ENCODE peak calls at places on chromosome 1, in seven cellular contexts. K, W, X, A, G, H and Z are unnamed samples. For H3K9me3, the result is how much of the 10 kb centered on the place peaks cover.

GRCh38 chr1:39845569-39846566 is 37.4 kb downstream of the TRIT1 start:
- DNase-seq in A (peak), X (peak), G (peak), K (peak), W (peak), H (no peak), Z (peak)

GRCh38 chr1:41712081-41712480 is 206.6 kb downstream of the HIVEP3 start:
- DNase-seq in G (no peak), A (peak), W (no peak), X (no peak), H (no peak), K (no peak), Z (no peak)

GRCh38 chr1:170285027-170285426 is 139.3 kb downstream of the NTMT2 start:
- DNase-seq in A (no peak), W (no peak), G (no peak), X (no peak), H (peak), K (no peak), Z (no peak)

GRCh38 chr1:2570261-2570794 is 14.2 kb downstream of the TNFRSF14 start:
- DNase-seq in K (no peak), H (no peak), A (peak), W (no peak), G (no peak), X (no peak), Z (no peak)

GRCh38 chr1:4654764-4655673 is 610 bp downstream of the AJAP1 start:
- DNase-seq in X (no peak), A (no peak), W (no peak), G (no peak), K (no peak), H (peak), Z (no peak)

GRCh38 chr1:6822530-6823359 is 37.5 kb downstream of the CAMTA1 start:
- DNase-seq in H (no peak), K (no peak), G (no peak), A (no peak), X (peak), W (no peak), Z (no peak)

GRCh38 chr1:78683079-78683478 is 33.4 kb downstream of the IFI44 start:
- DNase-seq in W (no peak), A (no peak), X (no peak), H (no peak), G (no peak), K (no peak), Z (no peak)

GRCh38 chr1:79785964-79786363 is 779.4 kb upstream of the ADGRL4 start:
- DNase-seq in G (no peak), A (no peak), H (no peak), X (no peak), W (no peak), K (no peak), Z (no peak)

GRCh38 chr1:181396811-181397210 is 86.5 kb upstream of the CACNA1E start:
- DNase-seq in A (no peak), K (no peak), G (no peak), X (no peak), H (no peak), W (no peak), Z (no peak)

GRCh38 chr1:28415246-28415645 is 45.7 kb downstream of the PHACTR4 start:
- DNase-seq in G (no peak), K (no peak), W (no peak), H (no peak), A (no peak), X (peak), Z (no peak)

GRCh38 chr1:63512584-63512983 is 10.4 kb downstream of the ITGB3BP start:
- DNase-seq in K (no peak), W (no peak), G (no peak), X (no peak), H (no peak), A (no peak), Z (no peak)

GRCh38 chr1:84899969-84900368 is 7.0 kb upstream of the LPAR3 start:
- DNase-seq in G (no peak), W (no peak), A (no peak), K (no peak), H (no peak), X (no peak), Z (no peak)

GRCh38 chr1:178539291-178539690 is 26.4 kb downstream of the TEX35 start:
- DNase-seq in W (no peak), A (no peak), X (no peak), G (no peak), H (no peak), K (no peak), Z (no peak)

GRCh38 chr1:47323475-47324105 is 9.6 kb upstream of the STIL start:
- DNase-seq in W (no peak), A (no peak), X (no peak), H (peak), G (no peak), K (no peak), Z (no peak)

GRCh38 chr1:154344977-154345837 is 19.9 kb downstream of the ATP8B2 start:
- DNase-seq in X (peak), H (peak), K (no peak), A (peak), G (no peak), W (peak), Z (no peak)

GRCh38 chr1:232986000-232986922 is 35.9 kb downstream of the NTPCR start:
- DNase-seq in A (no peak), H (no peak), W (no peak), G (no peak), X (no peak), K (no peak), Z (no peak)

GRCh38 chr1:203273869-203274602 is 31.3 kb upstream of the BTG2 start:
- DNase-seq in K (no peak), H (peak), W (no peak), A (peak), X (no peak), G (peak), Z (no peak)

GRCh38 chr1:206544562-206545257 is 37.4 kb downstream of the RASSF5 start:
- DNase-seq in W (peak), K (peak), H (peak), A (peak), X (peak), G (peak), Z (no peak)

GRCh38 chr1:237792149-237792548 is 98.6 kb downstream of the ZP4 start:
- DNase-seq in X (no peak), W (no peak), K (no peak), H (no peak), G (no peak), A (no peak), Z (no peak)
- H3K27ac ChIP-seq in X (no peak), W (no peak), K (no peak), H (no peak), G (no peak), A (no peak), Z (no peak)

GRCh38 chr1:110211503-110212164 is 1.5 kb downstream of the KCNC4 start:
- DNase-seq in A (no peak), W (peak), X (no peak), G (no peak), K (no peak), H (peak), Z (no peak)

GRCh38 chr1:110214454-110215404 is 4.6 kb downstream of the KCNC4 start:
- DNase-seq in K (no peak), G (no peak), X (no peak), H (no peak), W (no peak), A (no peak), Z (no peak)

GRCh38 chr1:110212165-110213142 is 2.3 kb downstream of the KCNC4 start:
- DNase-seq in X (peak), G (no peak), A (no peak), H (peak), W (no peak), K (no peak), Z (no peak)

GRCh38 chr1:110210604-110211502 is 739 bp downstream of the KCNC4 start:
- DNase-seq in A (peak), G (peak), W (peak), K (no peak), H (peak), X (peak), Z (no peak)

DNA sequence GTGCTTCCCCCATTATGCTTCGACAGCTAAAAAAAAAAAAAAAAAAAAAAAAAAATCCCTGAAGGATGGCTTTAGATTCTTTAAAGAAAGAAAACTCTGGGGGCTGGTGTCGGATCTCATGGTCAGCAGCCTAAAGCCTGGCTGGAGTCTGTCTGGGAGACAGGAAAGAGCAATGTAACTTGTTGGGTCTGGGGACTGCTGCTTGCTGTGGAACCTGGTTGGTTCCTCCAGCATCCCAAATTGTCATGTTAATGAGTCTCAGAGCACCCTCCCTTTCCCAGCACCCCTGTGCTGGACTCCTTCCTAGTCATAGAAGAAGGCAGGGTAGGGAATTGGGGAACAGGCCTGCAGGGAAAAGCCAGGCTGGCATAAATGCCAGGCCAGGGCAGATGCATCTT is 3.0 kb downstream of the KCNC4 start:
- DNase-seq in G (no peak), X (no peak), H (no peak), A (no peak), K (no peak), W (no peak), Z (no peak)
- H3K4me3 ChIP-seq in G (no peak), X (no peak), H (no peak), A (peak), K (no peak), W (no peak), Z (no peak)

DNA sequence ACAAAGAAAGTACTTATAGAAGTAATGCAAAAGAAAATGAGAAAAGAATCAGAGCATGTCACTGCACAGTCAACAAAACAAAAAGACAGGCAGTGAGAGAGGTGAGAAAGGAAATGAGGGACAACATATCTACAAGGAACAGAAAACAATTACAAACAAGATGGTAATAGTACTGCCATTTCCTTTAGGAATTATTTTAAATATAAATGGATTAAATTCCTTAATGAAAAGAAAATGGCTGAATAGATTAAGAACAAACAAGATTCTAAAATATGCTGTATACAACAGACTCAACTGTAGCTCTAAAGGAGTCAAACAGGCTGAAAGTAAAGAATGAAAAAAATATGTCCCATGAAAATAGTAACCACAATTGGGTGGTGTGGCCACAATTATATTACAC is 22.1 kb upstream of the ZNF124 start:
- DNase-seq in G (no peak), A (no peak), H (no peak), K (no peak), X (no peak), W (no peak), Z (no peak)
- H3K9me3 ChIP-seq in G (half or more), A (under half), H (under half), K (under half), X (under half), W (under half), Z (under half)

DNA sequence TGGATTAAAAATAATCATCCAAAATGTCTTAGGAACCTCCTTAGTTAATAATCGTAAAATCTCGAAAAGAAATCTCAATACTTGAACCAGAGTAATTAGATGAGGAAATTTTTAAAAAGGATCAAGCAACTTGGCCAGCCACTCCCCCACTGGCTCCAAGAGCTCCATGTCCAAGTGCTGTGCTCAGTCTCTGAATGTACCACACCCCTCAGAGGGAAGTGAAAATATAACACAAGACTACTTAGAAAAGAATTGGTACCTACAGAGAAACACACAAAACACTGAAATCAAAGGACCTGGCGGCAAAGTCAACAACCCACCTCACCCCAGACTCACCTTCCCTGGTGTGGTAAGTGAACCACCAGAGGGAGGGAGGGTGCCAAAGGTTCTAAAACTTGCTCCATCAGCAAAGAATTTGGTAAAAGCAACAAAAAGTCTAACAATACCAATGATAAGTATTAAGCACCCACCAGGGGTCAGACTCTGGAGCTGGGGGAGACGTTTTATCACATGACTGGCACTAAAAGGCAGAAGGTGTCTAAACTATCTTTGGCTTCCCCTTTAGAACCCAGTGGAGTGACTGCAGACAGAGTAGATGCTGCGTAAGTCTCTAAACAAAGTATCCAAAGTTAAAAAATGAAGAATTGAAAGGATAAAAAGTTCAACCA is 14.0 kb downstream of the LBR start:
- DNase-seq in H (no peak), W (no peak), A (no peak), G (no peak), K (no peak), X (no peak), Z (no peak)
- H3K27ac ChIP-seq in H (no peak), W (no peak), A (peak), G (no peak), K (no peak), X (no peak), Z (no peak)